ENCODE peak calls at places on chromosomes 12 and 14, in four cellular contexts. X is ovary; I is T-helper 1 cell; A is CD8-positive, alpha-beta memory T cell. K is an unnamed sample.

GRCh38 chr14:74882103-74882920 is 596 bp downstream of the DLST start:
- DNase-seq in X (peak), I (peak), A (peak), K (peak)

GRCh38 chr12:116015525-116015924 is 262.0 kb downstream of the MED13L start:
- DNase-seq in X (no peak), I (no peak), A (no peak), K (no peak)

GRCh38 chr14:104676694-104677505 is 12.5 kb upstream of the INF2 start:
- DNase-seq in X (no peak), I (no peak), A (no peak), K (no peak)

GRCh38 chr14:93033983-93034670 is 81.6 kb downstream of the ITPK1 start:
- DNase-seq in X (no peak), I (no peak), A (peak), K (no peak)

GRCh38 chr12:78208106-78208505 is 377.4 kb downstream of the NAV3 start:
- DNase-seq in X (no peak), I (no peak), A (no peak), K (no peak)

GRCh38 chr12:41407240-41407799 is 219.2 kb downstream of the PDZRN4 start:
- DNase-seq in X (no peak), I (no peak), A (no peak), K (no peak)

GRCh38 chr12:14756331-14757143 is 46.7 kb downstream of the WBP11 start:
- DNase-seq in X (no peak), I (no peak), A (no peak), K (no peak)

GRCh38 chr12:96198970-96199369 is 4.8 kb downstream of the ELK3 start:
- DNase-seq in X (no peak), I (no peak), A (no peak), K (no peak)

GRCh38 chr14:30264161-30264560 is 294.8 kb upstream of the G2E3 start:
- DNase-seq in X (no peak), I (no peak), A (no peak), K (no peak)

GRCh38 chr12:107372229-107372658 is 278.9 kb upstream of the CRY1 start:
- DNase-seq in X (no peak), I (peak), A (peak), K (peak)

GRCh38 chr12:44717612-44718011 is 158.5 kb downstream of the NELL2 start:
- DNase-seq in X (no peak), I (no peak), A (no peak), K (no peak)

GRCh38 chr12:113247123-113248045 is 26.1 kb downstream of the TPCN1 start:
- DNase-seq in X (no peak), I (no peak), A (no peak), K (no peak)

GRCh38 chr12:19018302-19018980 is 111.1 kb upstream of the PLEKHA5 start:
- DNase-seq in X (no peak), I (no peak), A (no peak), K (no peak)

GRCh38 chr14:86143248-86143647 is 613.3 kb downstream of the FLRT2 start:
- DNase-seq in X (no peak), I (no peak), A (no peak), K (no peak)

GRCh38 chr12:117622087-117622486 is 260.7 kb upstream of the NOS1 start:
- DNase-seq in X (no peak), I (no peak), A (no peak), K (no peak)

GRCh38 chr12:29131539-29131938 is 17.5 kb upstream of the FAR2 start:
- DNase-seq in X (no peak), I (no peak), A (no peak), K (no peak)

GRCh38 chr14:74610866-74611671 is 968 bp downstream of the LTBP2 start:
- DNase-seq in X (peak), I (no peak), A (no peak), K (no peak)

GRCh38 chr12:96136129-96136528 is 58.0 kb upstream of the ELK3 start:
- DNase-seq in X (no peak), I (no peak), A (no peak), K (no peak)

GRCh38 chr12:63020269-63020668 is 85.3 kb upstream of the PPM1H start:
- DNase-seq in X (no peak), I (no peak), A (no peak), K (no peak)

GRCh38 chr14:78153069-78153351 is 17.2 kb upstream of the NRXN3 start:
- DNase-seq in X (no peak), I (no peak), A (no peak), K (no peak)

GRCh38 chr12:62270872-62271271 is 10.7 kb downstream of the USP15 start:
- DNase-seq in X (no peak), I (no peak), A (no peak), K (no peak)

GRCh38 chr12:43109626-43110345 is 442.2 kb downstream of the ADAMTS20 start:
- DNase-seq in X (no peak), I (no peak), A (no peak), K (no peak)

GRCh38 chr12:62787606-62788005 is 147.3 kb downstream of the PPM1H start:
- DNase-seq in X (no peak), I (no peak), A (no peak), K (no peak)

GRCh38 chr12:105418232-105418631 is 87.7 kb downstream of the C12orf75 start:
- DNase-seq in X (no peak), I (no peak), A (no peak), K (no peak)

GRCh38 chr12:25100738-25101445 is 94.1 kb downstream of the DNAI7 start:
- DNase-seq in X (no peak), I (no peak), A (no peak), K (no peak)

GRCh38 chr14:93970967-93971634 is 5.3 kb downstream of the ASB2 start:
- DNase-seq in X (no peak), I (no peak), A (peak), K (no peak)

GRCh38 chr12:45112306-45112705 is 61.4 kb upstream of the DBX2 start:
- DNase-seq in X (no peak), I (no peak), A (no peak), K (no peak)

GRCh38 chr12:14782756-14783155 is 20.5 kb downstream of the WBP11 start:
- DNase-seq in X (no peak), I (no peak), A (no peak), K (no peak)

GRCh38 chr14:87679094-87679493 is 313.9 kb downstream of the GALC start:
- DNase-seq in X (no peak), I (no peak), A (no peak), K (no peak)

GRCh38 chr14:95318870-95319311 is 817 bp downstream of the CLMN start:
- DNase-seq in X (peak), I (no peak), A (no peak), K (no peak)

GRCh38 chr12:102197789-102198188 is at the start of gene PMCH:
- DNase-seq in X (no peak), I (no peak), A (no peak), K (no peak)

GRCh38 chr14:30177776-30178175 is 250.1 kb upstream of the PRKD1 start:
- DNase-seq in X (no peak), I (no peak), A (no peak), K (no peak)

GRCh38 chr12:15732341-15733061 is 56.7 kb downstream of the EPS8 start:
- DNase-seq in X (no peak), I (no peak), A (no peak), K (no peak)

GRCh38 chr12:104090685-104091084 is 26.4 kb downstream of the HCFC2 start:
- DNase-seq in X (no peak), I (no peak), A (no peak), K (no peak)

GRCh38 chr12:53048780-53049401 is 974 bp upstream of the TNS2 start:
- DNase-seq in X (peak), I (no peak), A (no peak), K (no peak)

GRCh38 chr12:28550757-28551381 is 360.6 kb downstream of the CCDC91 start:
- DNase-seq in X (no peak), I (no peak), A (no peak), K (no peak)

GRCh38 chr14:29528889-29529288 is 398.8 kb downstream of the PRKD1 start:
- DNase-seq in X (no peak), I (no peak), A (no peak), K (no peak)